ENCODE peak calls at places on chromosomes 16 and 17, in four cellular contexts. One of them, this sample, is unnamed.

GRCh38 chr16:65125871-65126270 is 4.0 kb upstream of the CDH11 start:
- DNase-seq in GM12891: no peak
- DNase-seq in K562: no peak
- DNase-seq in GM12878: no peak
- DNase-seq in this sample: peak

GRCh38 chr16:4506450-4506849 is 30.3 kb downstream of the HMOX2 start:
- DNase-seq in GM12891: peak
- DNase-seq in K562: peak
- DNase-seq in GM12878: peak
- DNase-seq in this sample: peak

GRCh38 chr17:40290629-40291296 is 3.1 kb downstream of the CDC6 start:
- DNase-seq in GM12891: no peak
- DNase-seq in K562: no peak
- DNase-seq in GM12878: no peak
- DNase-seq in this sample: peak

GRCh38 chr17:27807567-27808470 is 7.5 kb upstream of the NOS2 start:
- DNase-seq in GM12891: peak
- DNase-seq in K562: no peak
- DNase-seq in GM12878: peak
- DNase-seq in this sample: no peak

GRCh38 chr17:27892866-27893769 is at the start of gene LYRM9:
- DNase-seq in GM12891: peak
- DNase-seq in K562: peak
- DNase-seq in GM12878: peak
- DNase-seq in this sample: peak

GRCh38 chr16:4936991-4937781 is at the start of gene PPL:
- DNase-seq in GM12891: peak
- DNase-seq in K562: peak
- DNase-seq in GM12878: no peak
- DNase-seq in this sample: no peak

GRCh38 chr16:52440248-52440647 is 106.7 kb downstream of the TOX3 start:
- DNase-seq in GM12891: no peak
- DNase-seq in K562: no peak
- DNase-seq in GM12878: no peak
- DNase-seq in this sample: no peak

GRCh38 chr17:12302711-12303110 is 282.0 kb downstream of the MAP2K4 start:
- DNase-seq in GM12891: no peak
- DNase-seq in K562: no peak
- DNase-seq in GM12878: no peak
- DNase-seq in this sample: no peak

GRCh38 chr16:12268602-12269001 is 292.1 kb downstream of the SNX29 start:
- DNase-seq in GM12891: no peak
- DNase-seq in K562: no peak
- DNase-seq in GM12878: no peak
- DNase-seq in this sample: no peak

GRCh38 chr17:40318835-40319332 is 9.9 kb downstream of the RARA start:
- DNase-seq in GM12891: no peak
- DNase-seq in K562: peak
- DNase-seq in GM12878: no peak
- DNase-seq in this sample: no peak

DNA sequence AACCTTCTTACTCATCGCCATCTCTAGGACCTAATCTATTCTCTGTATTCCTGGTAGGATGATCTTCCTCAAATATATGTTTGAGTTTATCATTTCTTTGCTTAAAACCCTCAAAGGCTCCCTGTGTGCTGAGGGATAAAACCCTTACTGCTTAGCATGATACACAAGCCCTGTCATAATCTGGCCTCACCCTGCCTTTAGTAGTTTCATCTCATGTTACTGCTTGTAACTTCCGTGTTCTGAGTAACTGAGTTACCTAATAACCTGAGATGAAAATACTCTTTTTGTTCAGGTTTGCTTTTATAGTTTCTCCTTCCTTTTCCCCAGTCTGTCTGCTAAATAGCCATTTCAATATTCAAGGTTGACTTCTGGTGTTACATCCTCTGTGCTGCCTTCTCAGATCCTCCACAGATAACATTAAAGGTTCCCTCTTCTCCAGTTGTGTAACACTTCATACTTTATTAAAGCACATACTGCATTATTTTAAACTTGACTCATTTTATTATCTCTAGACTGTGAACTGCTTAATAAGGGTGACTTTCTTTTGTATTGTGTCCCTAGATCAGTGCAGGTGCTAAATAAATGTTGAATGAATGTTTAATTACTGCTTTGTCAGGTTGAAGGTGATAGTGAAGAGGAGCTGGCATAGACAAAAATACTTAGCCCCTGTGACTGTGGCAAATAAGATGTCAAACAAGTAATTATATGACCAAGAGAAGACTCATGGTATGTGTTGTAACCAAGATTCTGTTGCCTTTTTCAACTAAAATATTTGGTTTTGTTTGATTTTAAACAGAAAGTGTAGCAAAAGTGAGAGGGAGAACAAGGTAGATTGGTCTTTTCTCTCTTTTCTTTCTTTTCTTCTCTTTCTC is 47.8 kb downstream of the NFAT5 start:
- DNase-seq in GM12891: no peak
- DNase-seq in K562: no peak
- DNase-seq in GM12878: peak
- DNase-seq in this sample: peak
- TF ChIP-seq SPI1 in GM12891: no peak
- TF ChIP-seq SPI1 in K562: no peak
- TF ChIP-seq SPI1 in GM12878: no peak
- TF ChIP-seq SPI1 in this sample: no peak

GRCh38 chr16:81873221-81873620 is 94.1 kb downstream of the PLCG2 start:
- DNase-seq in GM12891: no peak
- DNase-seq in K562: no peak
- DNase-seq in GM12878: no peak
- DNase-seq in this sample: no peak

GRCh38 chr16:81875461-81875860 is 96.4 kb downstream of the PLCG2 start:
- DNase-seq in GM12891: no peak
- DNase-seq in K562: no peak
- DNase-seq in GM12878: no peak
- DNase-seq in this sample: no peak

GRCh38 chr16:81876273-81876900 is 97.3 kb downstream of the PLCG2 start:
- DNase-seq in GM12891: no peak
- DNase-seq in K562: no peak
- DNase-seq in GM12878: no peak
- DNase-seq in this sample: no peak

GRCh38 chr16:81878529-81878928 is 99.4 kb downstream of the PLCG2 start:
- DNase-seq in GM12891: no peak
- DNase-seq in K562: no peak
- DNase-seq in GM12878: no peak
- DNase-seq in this sample: no peak

GRCh38 chr16:81873843-81874752 is 95.0 kb downstream of the PLCG2 start:
- DNase-seq in GM12891: peak
- DNase-seq in K562: peak
- DNase-seq in GM12878: no peak
- DNase-seq in this sample: peak
- TF ChIP-seq SPI1 in GM12891: no peak
- TF ChIP-seq SPI1 in K562: peak
- TF ChIP-seq SPI1 in GM12878: no peak
- TF ChIP-seq SPI1 in this sample: no peak

GRCh38 chr17:79791354-79792123 is 5.3 kb downstream of the CBX8 start:
- DNase-seq in GM12891: no peak
- DNase-seq in K562: no peak
- DNase-seq in GM12878: no peak
- DNase-seq in this sample: no peak
- TF ChIP-seq SPI1 in GM12891: no peak
- TF ChIP-seq SPI1 in K562: no peak
- TF ChIP-seq SPI1 in GM12878: no peak
- TF ChIP-seq SPI1 in this sample: no peak

GRCh38 chr16:86396318-86396882 is 113.9 kb upstream of the FOXF1 start:
- DNase-seq in GM12891: no peak
- DNase-seq in K562: no peak
- DNase-seq in GM12878: no peak
- DNase-seq in this sample: no peak
- TF ChIP-seq SPI1 in GM12891: no peak
- TF ChIP-seq SPI1 in K562: no peak
- TF ChIP-seq SPI1 in GM12878: no peak
- TF ChIP-seq SPI1 in this sample: no peak

This sample was measured in HL-60.